ENCODE peak calls at places on chromosomes 12 and 14, in eight cellular contexts. K is left lung, U is heart left ventricle, P is uterus, I is tibial artery, M is A673, G is adrenal gland, B is NB4. X is an unnamed sample.

GRCh38 chr12:12909228-12909994 is 18.0 kb downstream of the GPRC5A start:
- DNase-seq in K (no peak), U (no peak), P (no peak), I (no peak), M (no peak), G (no peak), B (peak), X (no peak)

GRCh38 chr12:118536306-118536900 is 160.0 kb downstream of the SUDS3 start:
- DNase-seq in K (no peak), U (no peak), P (no peak), I (no peak), M (no peak), G (no peak), B (no peak), X (no peak)

GRCh38 chr14:96164861-96165490 is 39.7 kb upstream of the BDKRB2 start:
- DNase-seq in K (no peak), U (no peak), P (no peak), I (no peak), M (no peak), G (no peak), B (no peak), X (no peak)

GRCh38 chr14:92922155-92922735 is 705 bp upstream of the CHGA start:
- DNase-seq in K (no peak), U (no peak), P (no peak), I (no peak), M (no peak), G (no peak), B (no peak), X (no peak)

GRCh38 chr12:123973552-123974341 is 732 bp downstream of the ZNF664 start:
- DNase-seq in K (peak), U (peak), P (peak), I (peak), M (peak), G (peak), B (peak), X (peak)

GRCh38 chr14:103696466-103697071 is 18.7 kb downstream of the XRCC3 start:
- DNase-seq in K (peak), U (peak), P (peak), I (no peak), M (peak), G (peak), B (no peak), X (peak)

GRCh38 chr12:70609739-70610491 is 27.3 kb downstream of the PTPRB start:
- DNase-seq in K (peak), U (peak), P (peak), I (peak), M (peak), G (peak), B (no peak), X (peak)

GRCh38 chr14:74898694-74899093 is 17.0 kb downstream of the DLST start:
- DNase-seq in K (peak), U (no peak), P (no peak), I (no peak), M (no peak), G (no peak), B (no peak), X (no peak)

GRCh38 chr14:35079742-35080141 is 33.7 kb downstream of the FAM177A1 start:
- DNase-seq in K (no peak), U (no peak), P (no peak), I (no peak), M (no peak), G (no peak), B (no peak), X (no peak)

GRCh38 chr12:120932956-120933526 is 28.9 kb upstream of the SPPL3 start:
- DNase-seq in K (no peak), U (no peak), P (no peak), I (no peak), M (no peak), G (no peak), B (no peak), X (no peak)

GRCh38 chr14:22510527-22511110 is 78.4 kb downstream of the DAD1 start:
- DNase-seq in K (no peak), U (no peak), P (no peak), I (no peak), M (peak), G (no peak), B (no peak), X (peak)

GRCh38 chr14:93981874-93982683 is 5.7 kb upstream of the ASB2 start:
- DNase-seq in K (no peak), U (no peak), P (no peak), I (no peak), M (no peak), G (no peak), B (no peak), X (no peak)

GRCh38 chr12:15037091-15037723 is 64.4 kb downstream of the PDE6H start:
- DNase-seq in K (no peak), U (no peak), P (no peak), I (no peak), M (no peak), G (peak), B (no peak), X (no peak)

GRCh38 chr12:28127455-28127854 is 62.8 kb upstream of the CCDC91 start:
- DNase-seq in K (no peak), U (no peak), P (no peak), I (no peak), M (no peak), G (no peak), B (no peak), X (no peak)

GRCh38 chr12:25264862-25265261 is 14.1 kb upstream of the KRAS start:
- DNase-seq in K (no peak), U (no peak), P (no peak), I (no peak), M (no peak), G (no peak), B (no peak), X (no peak)

GRCh38 chr12:64682572-64683277 is 72.4 kb downstream of the RASSF3 start:
- DNase-seq in K (no peak), U (peak), P (peak), I (peak), M (peak), G (peak), B (peak), X (peak)

GRCh38 chr12:43824207-43824775 is 11.6 kb upstream of the TMEM117 start:
- DNase-seq in K (no peak), U (no peak), P (no peak), I (no peak), M (no peak), G (no peak), B (no peak), X (no peak)

GRCh38 chr14:65784574-65784973 is 372.0 kb downstream of the FUT8 start:
- DNase-seq in K (no peak), U (no peak), P (no peak), I (no peak), M (no peak), G (no peak), B (no peak), X (no peak)

GRCh38 chr12:120365675-120366340 is 3.2 kb downstream of the MSI1 start:
- DNase-seq in K (no peak), U (no peak), P (no peak), I (no peak), M (no peak), G (peak), B (no peak), X (no peak)

GRCh38 chr14:64841772-64842490 is 37.8 kb downstream of the SPTB start:
- DNase-seq in K (no peak), U (peak), P (no peak), I (no peak), M (no peak), G (no peak), B (no peak), X (no peak)

GRCh38 chr12:1591543-1591942 is 2.8 kb downstream of the FBXL14 start:
- DNase-seq in K (no peak), U (no peak), P (no peak), I (no peak), M (no peak), G (no peak), B (no peak), X (peak)

GRCh38 chr14:67722293-67722692 is 20.6 kb downstream of the RDH12 start:
- DNase-seq in K (no peak), U (peak), P (peak), I (peak), M (peak), G (peak), B (no peak), X (peak)

GRCh38 chr12:126772171-126772864 is 1494.7 kb upstream of the TMEM132C start:
- DNase-seq in K (no peak), U (no peak), P (no peak), I (no peak), M (peak), G (no peak), B (peak), X (no peak)

DNA sequence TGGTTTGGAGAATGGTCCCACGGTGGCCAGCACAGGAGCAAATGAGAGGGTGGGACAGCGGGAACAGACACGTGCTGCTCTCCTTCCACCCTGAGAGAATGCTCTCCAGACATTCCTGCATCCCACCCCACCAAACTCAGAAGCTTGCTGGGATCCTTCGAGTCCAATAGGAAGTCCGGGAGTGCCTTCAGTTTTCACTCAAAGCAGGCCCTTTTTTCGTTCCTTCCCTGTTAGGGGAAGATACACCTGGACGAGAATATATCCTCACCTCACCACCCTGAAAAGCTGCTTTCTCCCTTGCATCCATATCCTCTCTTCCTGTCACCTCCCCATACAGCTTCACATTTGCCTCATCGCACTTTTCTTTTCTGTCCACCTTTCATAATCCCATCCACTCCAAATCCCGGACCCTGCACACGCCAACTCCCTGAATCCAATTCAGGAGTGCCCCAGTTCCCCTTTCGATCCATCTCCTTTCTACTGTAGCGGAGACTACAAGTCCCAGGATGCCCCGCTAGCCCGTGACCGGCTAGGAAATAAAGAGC is 2.4 kb downstream of the TMEM253 start:
- DNase-seq in K (no peak), U (no peak), P (no peak), I (no peak), M (no peak), G (no peak), B (no peak), X (no peak)
- H3K4me3 ChIP-seq in K (peak), U (peak), P (peak), I (peak), M (peak), G (peak), B (peak), X (peak)

DNA sequence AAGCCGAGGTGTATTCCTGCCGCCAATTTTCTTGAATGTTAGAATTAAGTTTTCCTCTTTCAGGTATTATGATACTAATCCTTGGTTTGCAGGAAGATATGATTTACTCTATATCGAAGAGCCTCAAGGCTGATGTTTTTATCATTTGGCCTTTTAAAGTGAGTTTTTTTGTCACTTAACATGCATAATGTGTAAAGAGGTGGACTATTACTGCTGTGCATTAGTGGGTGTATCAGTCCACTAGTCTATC is 11.1 kb upstream of the TMPO start:
- DNase-seq in K (no peak), U (no peak), P (no peak), I (no peak), M (no peak), G (no peak), B (no peak), X (no peak)
- H3K4me3 ChIP-seq in K (peak), U (peak), P (peak), I (peak), M (peak), G (no peak), B (peak), X (peak)

DNA sequence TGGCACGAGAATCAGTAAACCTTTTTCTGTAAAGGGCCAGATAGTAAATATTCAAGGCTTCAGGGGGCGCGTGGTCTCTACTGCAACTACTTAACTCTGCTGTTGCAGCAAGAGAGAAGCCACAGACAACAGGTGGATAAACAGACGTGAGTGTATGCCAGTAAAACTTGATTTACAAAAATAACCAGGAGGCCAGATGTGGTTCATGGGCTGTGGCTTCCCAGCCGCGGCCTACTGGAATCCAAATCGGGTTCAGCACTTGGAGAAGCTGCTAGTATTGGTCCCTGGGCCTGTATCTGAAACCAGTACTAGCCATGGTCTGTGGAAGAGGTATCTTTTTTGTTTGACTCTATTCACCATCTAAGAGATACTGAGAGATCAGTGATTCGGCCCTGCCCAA is 13.3 kb downstream of the PPP2R5C start:
- DNase-seq in K (no peak), U (no peak), P (no peak), I (no peak), M (no peak), G (peak), B (no peak), X (no peak)
- H3K4me3 ChIP-seq in K (no peak), U (no peak), P (no peak), I (no peak), M (no peak), G (no peak), B (no peak), X (no peak)

GRCh38 chr14:37587881-37588666 is 7.0 kb downstream of the FOXA1 start:
- DNase-seq in K (no peak), U (no peak), P (no peak), I (no peak), M (no peak), G (no peak), B (no peak), X (no peak)
- H3K4me3 ChIP-seq in K (no peak), U (no peak), P (no peak), I (no peak), M (peak), G (no peak), B (no peak), X (peak)

GRCh38 chr12:130424858-130425697 is 87.4 kb downstream of the PIWIL1 start:
- DNase-seq in K (no peak), U (no peak), P (no peak), I (peak), M (no peak), G (peak), B (no peak), X (no peak)
- H3K4me3 ChIP-seq in K (no peak), U (no peak), P (no peak), I (no peak), M (no peak), G (no peak), B (no peak), X (no peak)

DNA sequence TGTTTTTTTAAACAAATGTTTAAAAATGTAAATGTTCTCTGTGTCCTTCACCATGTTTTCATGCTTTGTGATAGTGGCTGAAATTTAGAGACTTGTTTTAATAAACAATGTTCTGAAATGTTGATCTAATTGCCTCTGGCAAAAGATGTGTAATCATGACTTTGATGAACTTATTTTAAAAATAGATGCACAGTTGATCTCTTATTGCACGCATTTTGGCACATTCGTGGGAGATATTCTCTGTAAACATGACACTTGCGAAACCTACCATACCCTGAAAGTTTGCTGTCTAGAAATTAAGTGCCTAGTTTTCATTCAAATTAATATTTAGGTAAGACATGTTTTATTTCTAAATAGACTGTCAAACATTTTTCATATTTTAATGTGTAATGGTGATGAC is 119.7 kb upstream of the DNM1L start:
- DNase-seq in K (no peak), U (no peak), P (no peak), I (no peak), M (no peak), G (no peak), B (no peak), X (no peak)
- H3K4me3 ChIP-seq in K (no peak), U (peak), P (no peak), I (no peak), M (no peak), G (no peak), B (no peak), X (no peak)

DNA sequence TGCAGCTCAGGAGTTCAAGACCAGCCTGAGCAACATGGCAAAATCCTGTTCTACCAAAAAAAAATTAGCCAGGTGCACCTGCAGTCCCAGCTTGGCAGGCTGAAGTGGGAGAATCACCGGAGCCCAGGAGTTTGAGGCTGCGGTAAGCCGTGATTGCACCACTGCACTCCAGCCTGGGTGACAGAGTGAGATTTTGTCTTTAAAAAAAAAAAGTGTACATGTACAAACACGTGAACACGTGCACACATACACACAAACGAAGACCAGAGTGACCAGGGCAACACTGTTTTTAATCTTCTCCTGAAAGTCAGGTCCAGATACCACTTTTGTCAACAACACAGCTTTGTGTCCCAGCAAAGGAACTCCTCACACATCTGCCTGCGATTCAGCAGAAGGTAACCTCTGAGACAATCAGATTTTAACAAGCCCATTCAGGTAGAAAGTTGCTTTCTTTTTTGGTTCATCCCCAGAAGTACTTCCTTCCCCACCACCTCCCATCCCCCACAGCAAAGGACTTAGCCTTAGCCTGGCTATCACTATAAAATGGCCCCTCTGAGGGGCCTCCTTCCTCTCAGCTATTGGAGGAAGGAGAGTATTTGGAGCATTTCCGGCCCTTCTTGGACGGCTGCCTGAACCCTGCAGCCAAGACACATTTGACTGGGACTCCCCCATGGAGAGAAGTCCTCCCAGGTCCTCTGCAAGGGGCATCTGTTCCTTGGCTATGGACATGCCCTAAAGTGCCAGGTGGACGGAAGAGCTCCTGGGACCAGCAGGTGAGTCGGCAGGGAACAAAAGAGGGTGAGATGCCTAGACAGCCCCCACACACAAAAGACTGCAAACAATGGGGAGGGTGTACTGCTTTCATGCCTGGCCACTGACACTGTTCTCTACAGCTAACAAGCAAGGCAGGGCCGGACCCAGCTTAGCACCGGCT is 9.8 kb downstream of the CTDSP2 start:
- DNase-seq in K (no peak), U (peak), P (peak), I (peak), M (peak), G (peak), B (peak), X (peak)
- H3K4me3 ChIP-seq in K (no peak), U (peak), P (peak), I (peak), M (peak), G (no peak), B (peak), X (no peak)

GRCh38 chr12:95494888-95495287 is 20.9 kb downstream of the METAP2 start:
- DNase-seq in K (no peak), U (no peak), P (no peak), I (no peak), M (no peak), G (no peak), B (no peak), X (no peak)
- H3K4me3 ChIP-seq in K (no peak), U (no peak), P (no peak), I (no peak), M (no peak), G (no peak), B (no peak), X (no peak)

DNA sequence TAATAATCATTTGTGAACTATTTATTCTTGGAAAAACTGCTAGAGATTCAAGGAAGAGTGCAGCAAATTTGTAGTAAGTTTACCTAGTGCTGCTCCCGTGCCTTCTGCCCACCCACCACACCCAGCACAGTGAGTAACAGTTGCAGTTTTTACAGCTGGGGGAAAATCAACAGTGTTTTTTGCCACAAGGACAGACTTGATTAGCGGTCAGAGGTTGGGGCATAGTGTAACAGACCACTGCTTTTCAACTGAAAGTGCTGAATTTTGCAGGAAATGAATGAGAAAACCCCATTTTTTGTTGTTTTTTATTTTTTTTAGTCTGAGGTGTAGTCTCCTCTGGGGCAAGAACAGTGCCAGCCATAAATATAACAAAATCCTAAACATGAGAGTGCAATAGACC is 7.5 kb upstream of the KLRK1 start:
- DNase-seq in K (no peak), U (no peak), P (no peak), I (no peak), M (no peak), G (no peak), B (peak), X (no peak)
- H3K4me3 ChIP-seq in K (no peak), U (no peak), P (no peak), I (no peak), M (no peak), G (no peak), B (peak), X (no peak)

DNA sequence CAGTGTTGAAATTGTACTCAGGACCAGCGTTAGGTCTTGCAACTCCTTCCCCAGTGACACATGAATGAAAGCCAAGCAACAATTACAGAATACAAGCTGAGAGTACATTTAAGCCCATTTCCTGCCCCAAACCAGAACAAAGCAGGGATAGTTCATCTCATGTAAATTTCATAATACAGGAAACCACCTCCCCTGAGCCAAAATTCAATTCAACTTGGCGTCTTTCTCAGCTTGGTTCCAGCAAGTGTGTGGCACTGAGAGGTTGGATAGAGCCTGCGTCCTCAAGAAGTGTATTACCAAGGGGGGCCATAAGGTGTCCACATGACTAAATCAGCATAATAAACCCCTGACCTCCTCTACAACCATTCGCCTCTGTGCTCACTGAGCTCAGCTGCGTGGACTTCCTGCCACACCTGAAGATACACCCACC is 278.9 kb upstream of the CRY1 start:
- DNase-seq in K (no peak), U (no peak), P (no peak), I (no peak), M (peak), G (no peak), B (peak), X (peak)
- H3K4me3 ChIP-seq in K (no peak), U (no peak), P (no peak), I (no peak), M (no peak), G (no peak), B (no peak), X (no peak)

X was measured in cardiac muscle cell.